ENCODE peak calls at places on chromosomes 3 and 15, in ten cellular contexts. S, E, T, C, Y, J, N, U, F and I are unnamed samples.

GRCh38 chr3:74328505-74328904 is 286.0 kb downstream of the CNTN3 start:
- DNase-seq in S (no peak), E (no peak), T (no peak), C (no peak), Y (no peak), J (no peak), N (no peak), U (no peak), F (no peak), I (no peak)

GRCh38 chr3:111307676-111308075 is 234.3 kb upstream of the CD96 start:
- DNase-seq in S (no peak), E (no peak), T (no peak), C (no peak), Y (no peak), J (no peak), N (no peak), U (no peak), F (no peak), I (no peak)

GRCh38 chr3:136667081-136667480 is 85.1 kb downstream of the STAG1 start:
- DNase-seq in S (no peak), E (no peak), T (no peak), C (no peak), Y (no peak), J (no peak), N (no peak), U (no peak), F (no peak), I (no peak)

GRCh38 chr3:82080261-82080660 is 318.8 kb upstream of the GBE1 start:
- DNase-seq in S (no peak), E (no peak), T (no peak), C (no peak), Y (no peak), J (no peak), N (no peak), U (no peak), F (no peak), I (no peak)

GRCh38 chr3:181712505-181713299 is 977 bp downstream of the SOX2 start:
- DNase-seq in S (no peak), E (no peak), T (no peak), C (no peak), Y (no peak), J (no peak), N (no peak), U (peak; percentile 73), F (no peak), I (no peak)

GRCh38 chr3:151290673-151291072 is 12.3 kb upstream of the P2RY14 start:
- DNase-seq in S (no peak), E (no peak), T (no peak), C (no peak), Y (no peak), J (no peak), N (no peak), U (no peak), F (no peak), I (no peak)

GRCh38 chr3:187136936-187137335 is 2.4 kb downstream of the RPL39L start:
- DNase-seq in S (no peak), E (no peak), T (no peak), C (no peak), Y (no peak), J (no peak), N (no peak), U (no peak), F (no peak), I (no peak)

GRCh38 chr15:77634266-77634962 is 1.7 kb upstream of the LINGO1 start:
- DNase-seq in S (peak; percentile 71), E (no peak), T (peak; percentile 45), C (peak; percentile 68), Y (peak; percentile 56), J (peak; percentile 58), N (peak; percentile 75), U (peak; percentile 91), F (peak; percentile 44), I (peak; percentile 67)

GRCh38 chr3:26118165-26118564 is 328.3 kb downstream of the OXSM start:
- DNase-seq in S (no peak), E (no peak), T (no peak), C (no peak), Y (no peak), J (no peak), N (no peak), U (peak; percentile 23), F (no peak), I (no peak)

GRCh38 chr3:131540143-131540542 is 37.4 kb upstream of the MRPL3 start:
- DNase-seq in S (no peak), E (no peak), T (no peak), C (no peak), Y (no peak), J (no peak), N (no peak), U (no peak), F (no peak), I (no peak)

GRCh38 chr15:75884041-75884440 is 19.6 kb upstream of the FBXO22 start:
- DNase-seq in S (no peak), E (no peak), T (no peak), C (no peak), Y (no peak), J (no peak), N (no peak), U (no peak), F (no peak), I (no peak)

GRCh38 chr15:63050737-63051700 is 8.5 kb downstream of the TPM1 start:
- DNase-seq in S (no peak), E (no peak), T (no peak), C (no peak), Y (no peak), J (no peak), N (no peak), U (no peak), F (no peak), I (no peak)

GRCh38 chr3:72344256-72345046 is 503.8 kb downstream of the SHQ1 start:
- DNase-seq in S (no peak), E (no peak), T (no peak), C (no peak), Y (no peak), J (no peak), N (no peak), U (no peak), F (no peak), I (no peak)

GRCh38 chr3:111336511-111336910 is 205.5 kb upstream of the CD96 start:
- DNase-seq in S (no peak), E (no peak), T (no peak), C (no peak), Y (no peak), J (no peak), N (no peak), U (no peak), F (no peak), I (no peak)

GRCh38 chr15:85403745-85404144 is 23.3 kb downstream of the AKAP13 start:
- DNase-seq in S (no peak), E (peak; percentile 59), T (no peak), C (no peak), Y (peak; percentile 33), J (no peak), N (no peak), U (no peak), F (peak; percentile 23), I (no peak)

GRCh38 chr3:169324454-169324789 is 339.1 kb downstream of the MECOM start:
- DNase-seq in S (peak; percentile 22), E (no peak), T (no peak), C (no peak), Y (no peak), J (peak; percentile 27), N (no peak), U (no peak), F (no peak), I (no peak)
- H3K36me3 ChIP-seq in S (no peaks in the 10 kb centered on the region), E (no peaks in the 10 kb centered on the region), T (no peaks in the 10 kb centered on the region), C (no peaks in the 10 kb centered on the region), Y (no peaks in the 10 kb centered on the region), J (no peaks in the 10 kb centered on the region), N (no peaks in the 10 kb centered on the region), U (no peaks in the 10 kb centered on the region), F (no peaks in the 10 kb centered on the region), I (no peaks in the 10 kb centered on the region)

GRCh38 chr15:31300208-31300661 is 26.4 kb upstream of the KLF13 start:
- DNase-seq in S (peak; percentile 49), E (no peak), T (no peak), C (no peak), Y (peak; percentile 8), J (peak; percentile 51), N (peak; percentile 63), U (no peak), F (no peak), I (no peak)
- H3K27ac ChIP-seq in S (no peak overlapping the region), E (no peak overlapping the region), T (no peak overlapping the region), C (no peak overlapping the region), Y (peak overlapping the region; percentile 9), J (no peak overlapping the region), N (no peak overlapping the region), U (no peak overlapping the region), F (no peak overlapping the region), I (no peak overlapping the region)

DNA sequence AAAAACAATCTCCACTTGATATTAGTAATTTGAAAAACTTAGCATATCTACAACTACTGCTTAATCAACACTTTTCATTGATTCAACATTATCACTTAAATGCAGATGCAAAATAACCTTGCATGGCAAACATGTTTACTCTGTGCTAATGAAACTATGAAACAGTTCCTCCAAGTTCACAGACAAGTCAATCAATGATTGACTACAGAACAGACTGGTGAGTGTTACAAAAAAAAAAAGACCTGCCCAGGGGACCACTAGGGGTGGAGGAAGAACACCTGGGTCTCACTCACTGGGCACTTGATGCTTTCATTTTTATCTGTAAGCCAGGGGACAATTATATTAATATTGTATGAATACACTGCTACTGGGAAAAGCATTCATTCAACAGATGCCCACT is 4.3 kb upstream of the NR2C2 start:
- DNase-seq in S (no peak), E (no peak), T (no peak), C (no peak), Y (no peak), J (no peak), N (no peak), U (no peak), F (no peak), I (no peak)
- TF ChIP-seq CTCF in S (no peak), E (no peak), T (no peak), C (no peak), Y (no peak), J (no peak), N (no peak), U (no peak), F (no peak), I (no peak)

DNA sequence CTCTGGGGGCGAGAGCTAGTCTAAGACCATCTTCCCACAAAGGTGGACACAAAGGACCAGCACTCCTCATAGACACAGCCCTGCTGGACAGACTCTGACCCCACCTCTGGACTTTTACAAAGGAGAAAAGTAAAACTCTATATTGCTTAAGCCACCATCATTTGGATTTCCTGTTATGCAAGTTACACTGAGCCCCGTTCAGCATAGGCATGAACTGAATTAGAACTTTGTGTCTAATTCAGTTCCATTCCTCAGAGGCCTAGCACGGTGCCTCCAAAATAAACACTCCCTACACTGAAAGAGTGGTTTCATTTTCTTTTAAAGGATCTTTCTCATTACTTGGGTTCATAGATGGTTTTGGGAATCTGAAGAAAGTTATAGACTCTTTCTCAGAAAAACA is 79.2 kb upstream of the OCA2 start:
- DNase-seq in S (no peak), E (no peak), T (no peak), C (no peak), Y (no peak), J (no peak), N (no peak), U (no peak), F (no peak), I (no peak)
- H3K36me3 ChIP-seq in S (no peaks in the 10 kb centered on the region), E (peaks cover 37% of the 10 kb centered on the region), T (peaks cover 80% of the 10 kb centered on the region), C (peaks cover 73% of the 10 kb centered on the region), Y (peaks cover 96% of the 10 kb centered on the region), J (no peaks in the 10 kb centered on the region), N (peaks cover 5% of the 10 kb centered on the region), U (peaks cover under 1% of the 10 kb centered on the region), F (peaks cover 34% of the 10 kb centered on the region), I (peaks cover 7% of the 10 kb centered on the region)